ENCODE peak calls at places on chromosomes 5 and 9, in nine cellular contexts. One of them, this sample, is unnamed.

GRCh38 chr9:69253057-69253456 is 72.0 kb upstream of the ENTREP1 start:
- DNase-seq in CD4-positive, CD25-positive, alpha-beta regulatory T cell: no peak
- DNase-seq in K562: no peak
- DNase-seq in psoas muscle: no peak
- DNase-seq in HFF-Myc: peak; percentile 24
- DNase-seq in H7: no peak
- DNase-seq in sigmoid colon: no peak
- DNase-seq in GM06990: no peak
- DNase-seq in body of pancreas: no peak
- DNase-seq in this sample: no peak

GRCh38 chr5:161399996-161400562 is 146.4 kb downstream of the GABRB2 start:
- DNase-seq in sigmoid colon: no peak
- DNase-seq in CD4-positive, CD25-positive, alpha-beta regulatory T cell: no peak
- DNase-seq in psoas muscle: no peak
- DNase-seq in H7: no peak
- DNase-seq in GM06990: no peak
- DNase-seq in HFF-Myc: no peak
- DNase-seq in body of pancreas: peak; percentile 52
- DNase-seq in K562: no peak
- DNase-seq in this sample: no peak

GRCh38 chr5:158589939-158590338 is 509.8 kb downstream of the EBF1 start:
- DNase-seq in K562: no peak
- DNase-seq in HFF-Myc: peak; percentile 56
- DNase-seq in body of pancreas: no peak
- DNase-seq in psoas muscle: no peak
- DNase-seq in sigmoid colon: no peak
- DNase-seq in H7: no peak
- DNase-seq in CD4-positive, CD25-positive, alpha-beta regulatory T cell: no peak
- DNase-seq in GM06990: no peak
- DNase-seq in this sample: no peak

GRCh38 chr5:62315376-62316049 is 9.5 kb downstream of the KIF2A start:
- DNase-seq in sigmoid colon: no peak
- DNase-seq in CD4-positive, CD25-positive, alpha-beta regulatory T cell: no peak
- DNase-seq in K562: no peak
- DNase-seq in H7: no peak
- DNase-seq in HFF-Myc: no peak
- DNase-seq in body of pancreas: no peak
- DNase-seq in GM06990: no peak
- DNase-seq in psoas muscle: no peak
- DNase-seq in this sample: no peak

GRCh38 chr5:135561266-135561665 is 17.5 kb downstream of the CXCL14 start:
- DNase-seq in H7: no peak
- DNase-seq in sigmoid colon: peak; percentile 45
- DNase-seq in CD4-positive, CD25-positive, alpha-beta regulatory T cell: no peak
- DNase-seq in psoas muscle: no peak
- DNase-seq in body of pancreas: no peak
- DNase-seq in HFF-Myc: no peak
- DNase-seq in GM06990: no peak
- DNase-seq in K562: no peak
- DNase-seq in this sample: no peak

GRCh38 chr9:124040935-124041816 is 29.6 kb downstream of the LHX2 start:
- DNase-seq in psoas muscle: peak; percentile 73
- DNase-seq in K562: peak; percentile 88
- DNase-seq in GM06990: peak; percentile 73
- DNase-seq in sigmoid colon: no peak
- DNase-seq in CD4-positive, CD25-positive, alpha-beta regulatory T cell: no peak
- DNase-seq in HFF-Myc: no peak
- DNase-seq in H7: peak; percentile 97
- DNase-seq in body of pancreas: peak; percentile 57
- DNase-seq in this sample: no peak

GRCh38 chr5:122259995-122260394 is 52.0 kb upstream of the SNCAIP start:
- DNase-seq in sigmoid colon: peak; percentile 62
- DNase-seq in body of pancreas: no peak
- DNase-seq in psoas muscle: no peak
- DNase-seq in CD4-positive, CD25-positive, alpha-beta regulatory T cell: no peak
- DNase-seq in H7: no peak
- DNase-seq in GM06990: no peak
- DNase-seq in HFF-Myc: peak; percentile 25
- DNase-seq in K562: no peak
- DNase-seq in this sample: peak; percentile 75

GRCh38 chr5:171600736-171601265 is 181.4 kb downstream of the FGF18 start:
- DNase-seq in K562: no peak
- DNase-seq in psoas muscle: peak; percentile 59
- DNase-seq in HFF-Myc: no peak
- DNase-seq in sigmoid colon: no peak
- DNase-seq in CD4-positive, CD25-positive, alpha-beta regulatory T cell: no peak
- DNase-seq in body of pancreas: no peak
- DNase-seq in GM06990: no peak
- DNase-seq in H7: no peak
- DNase-seq in this sample: peak; percentile 24

DNA sequence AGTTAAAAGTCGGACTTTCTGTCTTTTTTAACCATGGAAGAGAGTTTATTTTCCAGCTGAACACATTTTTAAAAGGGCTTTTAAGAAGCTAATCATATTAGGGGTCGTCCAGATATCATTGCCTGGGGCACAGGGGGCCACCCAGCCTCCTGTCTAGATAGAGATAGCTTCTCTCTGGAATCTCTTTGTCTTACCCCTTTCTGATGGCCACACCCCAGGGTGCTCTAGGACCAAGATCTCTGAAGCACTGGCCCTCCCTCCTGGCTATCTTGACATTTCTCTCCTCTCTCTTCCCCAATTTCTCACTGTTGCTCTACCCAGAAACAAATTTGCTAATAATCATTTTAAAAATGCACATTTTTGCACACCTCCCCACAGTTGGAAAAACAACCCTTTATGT is 204.4 kb downstream of the NXNL2 start:
- DNase-seq in HFF-Myc: no peak
- DNase-seq in psoas muscle: no peak
- DNase-seq in body of pancreas: no peak
- DNase-seq in K562: no peak
- DNase-seq in CD4-positive, CD25-positive, alpha-beta regulatory T cell: no peak
- DNase-seq in sigmoid colon: no peak
- DNase-seq in GM06990: no peak
- DNase-seq in H7: no peak
- DNase-seq in this sample: no peak
- H3K4me3 ChIP-seq in HFF-Myc: no peak overlapping the region
- H3K4me3 ChIP-seq in psoas muscle: no peak overlapping the region
- H3K4me3 ChIP-seq in body of pancreas: no peak overlapping the region
- H3K4me3 ChIP-seq in K562: no peak overlapping the region
- H3K4me3 ChIP-seq in CD4-positive, CD25-positive, alpha-beta regulatory T cell: no peak overlapping the region
- H3K4me3 ChIP-seq in sigmoid colon: no peak overlapping the region
- H3K4me3 ChIP-seq in GM06990: no peak overlapping the region
- H3K4me3 ChIP-seq in H7: no peak overlapping the region
- H3K4me3 ChIP-seq in this sample: no peak overlapping the region

GRCh38 chr5:176743828-176744583 is 66.4 kb upstream of the UNC5A start:
- DNase-seq in CD4-positive, CD25-positive, alpha-beta regulatory T cell: no peak
- DNase-seq in H7: peak; percentile 67
- DNase-seq in GM06990: no peak
- DNase-seq in body of pancreas: no peak
- DNase-seq in K562: no peak
- DNase-seq in HFF-Myc: no peak
- DNase-seq in psoas muscle: no peak
- DNase-seq in sigmoid colon: no peak
- DNase-seq in this sample: no peak
- H3K4me3 ChIP-seq in CD4-positive, CD25-positive, alpha-beta regulatory T cell: no peak overlapping the region
- H3K4me3 ChIP-seq in H7: peak overlapping the region; percentile 48
- H3K4me3 ChIP-seq in GM06990: no peak overlapping the region
- H3K4me3 ChIP-seq in body of pancreas: no peak overlapping the region
- H3K4me3 ChIP-seq in K562: no peak overlapping the region
- H3K4me3 ChIP-seq in HFF-Myc: no peak overlapping the region
- H3K4me3 ChIP-seq in psoas muscle: no peak overlapping the region
- H3K4me3 ChIP-seq in sigmoid colon: no peak overlapping the region
- H3K4me3 ChIP-seq in this sample: no peak overlapping the region

GRCh38 chr5:109100971-109101370 is 308.8 kb downstream of the PJA2 start:
- DNase-seq in H7: no peak
- DNase-seq in sigmoid colon: no peak
- DNase-seq in CD4-positive, CD25-positive, alpha-beta regulatory T cell: no peak
- DNase-seq in GM06990: no peak
- DNase-seq in K562: no peak
- DNase-seq in psoas muscle: no peak
- DNase-seq in body of pancreas: no peak
- DNase-seq in HFF-Myc: peak; percentile 48
- DNase-seq in this sample: no peak

GRCh38 chr5:109102291-109102690 is 307.5 kb downstream of the PJA2 start:
- DNase-seq in psoas muscle: no peak
- DNase-seq in HFF-Myc: no peak
- DNase-seq in GM06990: no peak
- DNase-seq in body of pancreas: no peak
- DNase-seq in CD4-positive, CD25-positive, alpha-beta regulatory T cell: no peak
- DNase-seq in sigmoid colon: no peak
- DNase-seq in H7: no peak
- DNase-seq in K562: no peak
- DNase-seq in this sample: no peak

GRCh38 chr5:109105631-109106267 is 304.0 kb downstream of the PJA2 start:
- DNase-seq in GM06990: no peak
- DNase-seq in CD4-positive, CD25-positive, alpha-beta regulatory T cell: no peak
- DNase-seq in H7: no peak
- DNase-seq in HFF-Myc: peak; percentile 92
- DNase-seq in psoas muscle: no peak
- DNase-seq in body of pancreas: no peak
- DNase-seq in sigmoid colon: no peak
- DNase-seq in K562: no peak
- DNase-seq in this sample: peak; percentile 94
- H3K4me3 ChIP-seq in GM06990: no peak overlapping the region
- H3K4me3 ChIP-seq in CD4-positive, CD25-positive, alpha-beta regulatory T cell: no peak overlapping the region
- H3K4me3 ChIP-seq in H7: no peak overlapping the region
- H3K4me3 ChIP-seq in HFF-Myc: no peak overlapping the region
- H3K4me3 ChIP-seq in psoas muscle: no peak overlapping the region
- H3K4me3 ChIP-seq in body of pancreas: no peak overlapping the region
- H3K4me3 ChIP-seq in sigmoid colon: no peak overlapping the region
- H3K4me3 ChIP-seq in K562: no peak overlapping the region
- H3K4me3 ChIP-seq in this sample: no peak overlapping the region

DNA sequence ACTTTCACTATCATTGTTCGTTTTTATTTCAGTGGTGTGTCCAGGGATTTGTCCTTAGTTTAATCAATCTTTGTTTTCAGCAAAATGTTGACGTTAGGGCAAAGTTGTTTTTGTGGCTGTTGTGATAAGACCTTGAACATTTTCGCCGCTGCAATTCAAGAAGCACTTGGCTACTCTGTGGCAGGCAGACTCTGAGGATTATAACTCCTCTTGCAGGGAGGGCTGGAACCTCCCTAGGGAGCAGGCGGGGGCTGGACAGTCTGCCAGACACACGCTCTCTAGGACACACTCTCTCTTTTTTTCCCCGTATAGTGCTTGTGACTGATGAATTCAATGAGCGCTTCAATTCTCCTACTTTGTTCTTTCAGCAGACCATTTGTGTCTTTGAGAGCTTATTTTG is 252.9 kb downstream of the FBXL7 start:
- DNase-seq in K562: no peak
- DNase-seq in GM06990: no peak
- DNase-seq in psoas muscle: peak; percentile 69
- DNase-seq in CD4-positive, CD25-positive, alpha-beta regulatory T cell: no peak
- DNase-seq in sigmoid colon: peak; percentile 72
- DNase-seq in H7: no peak
- DNase-seq in HFF-Myc: no peak
- DNase-seq in body of pancreas: no peak
- DNase-seq in this sample: peak; percentile 72
- H3K4me3 ChIP-seq in K562: no peak overlapping the region
- H3K4me3 ChIP-seq in GM06990: no peak overlapping the region
- H3K4me3 ChIP-seq in psoas muscle: peak overlapping the region; percentile 37
- H3K4me3 ChIP-seq in CD4-positive, CD25-positive, alpha-beta regulatory T cell: no peak overlapping the region
- H3K4me3 ChIP-seq in sigmoid colon: peak overlapping the region; percentile 18
- H3K4me3 ChIP-seq in H7: no peak overlapping the region
- H3K4me3 ChIP-seq in HFF-Myc: no peak overlapping the region
- H3K4me3 ChIP-seq in body of pancreas: no peak overlapping the region
- H3K4me3 ChIP-seq in this sample: peak overlapping the region; percentile 59

GRCh38 chr9:128365525-128365924 is 5.6 kb upstream of the URM1 start:
- DNase-seq in K562: no peak
- DNase-seq in body of pancreas: no peak
- DNase-seq in H7: peak; percentile 63
- DNase-seq in CD4-positive, CD25-positive, alpha-beta regulatory T cell: no peak
- DNase-seq in GM06990: no peak
- DNase-seq in psoas muscle: no peak
- DNase-seq in sigmoid colon: no peak
- DNase-seq in HFF-Myc: no peak
- DNase-seq in this sample: no peak
- H3K4me3 ChIP-seq in K562: no peak overlapping the region
- H3K4me3 ChIP-seq in body of pancreas: no peak overlapping the region
- H3K4me3 ChIP-seq in H7: no peak overlapping the region
- H3K4me3 ChIP-seq in CD4-positive, CD25-positive, alpha-beta regulatory T cell: no peak overlapping the region
- H3K4me3 ChIP-seq in GM06990: no peak overlapping the region
- H3K4me3 ChIP-seq in psoas muscle: peak overlapping the region; percentile 50
- H3K4me3 ChIP-seq in sigmoid colon: peak overlapping the region; percentile 43
- H3K4me3 ChIP-seq in HFF-Myc: no peak overlapping the region
- H3K4me3 ChIP-seq in this sample: no peak overlapping the region

DNA sequence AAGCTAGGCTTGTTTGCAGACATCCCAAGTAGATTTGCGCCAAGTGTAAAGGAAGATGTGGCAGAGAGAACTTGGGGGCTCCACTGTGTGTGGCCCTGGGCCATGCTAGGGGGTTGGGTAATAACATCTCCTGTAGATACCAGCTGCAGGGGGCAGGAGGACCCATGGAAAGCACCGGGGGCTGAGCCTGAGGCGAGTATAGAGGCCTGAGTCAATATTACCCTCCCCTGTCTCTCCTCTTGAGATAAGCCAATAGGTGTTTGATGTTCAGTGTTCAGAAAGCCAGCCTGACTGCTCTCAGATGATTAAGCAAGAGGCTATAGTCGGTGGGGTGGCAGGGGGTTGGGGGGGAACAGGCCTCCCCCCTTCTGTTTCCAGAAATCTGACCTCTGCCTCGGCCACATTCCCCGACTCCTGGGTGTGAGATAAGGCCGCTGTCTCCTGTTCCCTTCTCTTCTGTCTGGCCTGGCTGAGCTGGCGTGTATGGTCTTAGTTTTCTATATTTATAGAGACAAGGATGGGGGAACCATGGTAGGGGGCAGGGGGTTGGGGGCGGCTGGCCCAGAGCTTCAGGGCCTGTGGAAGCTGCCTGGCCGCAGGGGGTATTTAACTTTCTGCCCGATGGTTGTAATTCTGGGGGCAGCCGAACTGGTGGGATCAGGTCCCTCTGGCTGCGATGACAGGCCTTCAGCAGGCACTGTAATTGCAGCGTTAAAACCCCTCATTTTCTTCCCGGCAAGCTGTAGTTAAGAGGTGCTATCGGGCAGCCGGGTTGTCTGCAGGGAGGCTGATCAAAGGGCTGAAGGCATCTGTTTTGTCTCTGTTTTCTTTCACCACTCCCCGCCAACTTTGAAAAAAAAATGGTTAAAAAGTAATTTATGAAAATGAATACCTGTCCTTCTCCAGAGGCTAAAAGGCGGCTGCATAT is 292.0 kb downstream of the NSG2 start:
- DNase-seq in HFF-Myc: no peak
- DNase-seq in GM06990: no peak
- DNase-seq in CD4-positive, CD25-positive, alpha-beta regulatory T cell: no peak
- DNase-seq in psoas muscle: no peak
- DNase-seq in body of pancreas: no peak
- DNase-seq in sigmoid colon: no peak
- DNase-seq in K562: no peak
- DNase-seq in H7: peak; percentile 54
- DNase-seq in this sample: no peak
- H3K4me3 ChIP-seq in HFF-Myc: no peak overlapping the region
- H3K4me3 ChIP-seq in GM06990: no peak overlapping the region
- H3K4me3 ChIP-seq in CD4-positive, CD25-positive, alpha-beta regulatory T cell: no peak overlapping the region
- H3K4me3 ChIP-seq in psoas muscle: no peak overlapping the region
- H3K4me3 ChIP-seq in body of pancreas: no peak overlapping the region
- H3K4me3 ChIP-seq in sigmoid colon: no peak overlapping the region
- H3K4me3 ChIP-seq in K562: no peak overlapping the region
- H3K4me3 ChIP-seq in H7: no peak overlapping the region
- H3K4me3 ChIP-seq in this sample: no peak overlapping the region